ENCODE peak calls at places on chromosomes 6 and 20, in nine cellular contexts. A is HCT116, P is kidney, I is colonic mucosa, C is lower lobe of right lung, V is WERI-Rb-1, U is left ventricle myocardium inferior, O is thoracic aorta, S is fibroblast of lung. N is an unnamed sample.

GRCh38 chr6:151391021-151391470 is 313 bp downstream of the ZBTB2 start:
- DNase-seq in I (peak), S (peak), O (peak), V (peak), U (peak), A (no peak), P (peak), C (peak), N (no peak)

GRCh38 chr6:23173231-23173630 is 603.9 kb downstream of the HDGFL1 start:
- DNase-seq in A (no peak), S (peak), P (no peak), O (no peak), C (no peak), I (no peak), V (no peak), U (no peak), N (peak)

GRCh38 chr6:125008261-125008671 is 46.0 kb downstream of the RNF217 start:
- DNase-seq in V (no peak), O (no peak), A (no peak), P (no peak), S (peak), C (no peak), I (no peak), U (no peak), N (no peak)

GRCh38 chr20:23049201-23049932 is at the start of gene THBD:
- DNase-seq in V (no peak), U (peak), O (peak), C (peak), P (peak), I (peak), S (peak), A (no peak), N (peak)

GRCh38 chr6:169930799-169931198 is 179.4 kb downstream of the ERMARD start:
- DNase-seq in C (no peak), V (no peak), S (no peak), U (no peak), I (no peak), A (no peak), P (no peak), O (no peak), N (no peak)

GRCh38 chr20:25991051-25991755 is 294.6 kb upstream of the ZNF337 start:
- DNase-seq in P (no peak), U (no peak), S (no peak), A (no peak), I (no peak), V (no peak), C (no peak), O (no peak), N (no peak)

GRCh38 chr6:111871207-111871606 is 2.0 kb downstream of the FYN start:
- DNase-seq in S (no peak), V (no peak), A (no peak), C (no peak), U (no peak), I (no peak), P (no peak), O (no peak), N (no peak)

GRCh38 chr6:168219167-168219566 is 100.4 kb downstream of the DACT2 start:
- DNase-seq in V (no peak), P (peak), I (no peak), O (no peak), A (no peak), S (peak), U (peak), C (no peak), N (no peak)

GRCh38 chr6:86793649-86794048 is 143.7 kb upstream of the HTR1E start:
- DNase-seq in S (no peak), C (no peak), I (no peak), A (no peak), U (no peak), O (no peak), V (no peak), P (no peak), N (no peak)

GRCh38 chr20:51760905-51761544 is 7.2 kb downstream of the ATP9A start:
- DNase-seq in O (no peak), P (no peak), V (no peak), U (no peak), A (no peak), C (no peak), I (no peak), S (peak), N (no peak)

GRCh38 chr20:58308680-58309527 is 611 bp upstream of the RAB22A start:
- DNase-seq in A (no peak), U (peak), O (no peak), V (no peak), S (peak), I (peak), C (peak), P (peak), N (peak)

GRCh38 chr20:13800728-13801134 is 15.9 kb downstream of the NDUFAF5 start:
- DNase-seq in C (peak), O (peak), A (no peak), S (peak), V (no peak), I (peak), P (peak), U (peak), N (peak)

GRCh38 chr20:31653573-31653972 is 15.9 kb downstream of the COX4I2 start:
- DNase-seq in O (no peak), S (no peak), A (no peak), C (no peak), I (no peak), U (no peak), P (no peak), V (no peak), N (no peak)

GRCh38 chr6:111414373-111414772 is 68.6 kb downstream of the REV3L start:
- DNase-seq in P (no peak), V (no peak), A (no peak), I (no peak), U (no peak), S (no peak), C (no peak), O (no peak), N (no peak)

GRCh38 chr6:81228912-81229540 is 523.5 kb downstream of the TENT5A start:
- DNase-seq in O (no peak), U (no peak), V (no peak), I (no peak), C (no peak), A (no peak), S (peak), P (no peak), N (no peak)

GRCh38 chr20:15902493-15902892 is 670.8 kb downstream of the KIF16B start:
- DNase-seq in P (peak), V (peak), O (no peak), A (no peak), S (no peak), U (no peak), I (no peak), C (no peak), N (no peak)

GRCh38 chr6:150267686-150268561 is 100.9 kb upstream of the IYD start:
- DNase-seq in A (no peak), C (peak), S (peak), I (no peak), O (no peak), P (no peak), V (peak), U (no peak), N (peak)

GRCh38 chr6:20770776-20771175 is 236.5 kb downstream of the CDKAL1 start:
- DNase-seq in P (no peak), S (peak), I (no peak), O (no peak), A (no peak), C (no peak), V (no peak), U (no peak), N (no peak)

GRCh38 chr6:95690328-95690727 is 113.0 kb downstream of the MANEA start:
- DNase-seq in C (no peak), O (no peak), U (no peak), S (no peak), A (no peak), V (no peak), P (no peak), I (no peak), N (no peak)

GRCh38 chr20:34824026-34824860 is 1.2 kb downstream of the NCOA6 start:
- DNase-seq in O (no peak), C (peak), V (peak), P (peak), S (peak), A (peak), I (peak), U (peak), N (peak)

GRCh38 chr6:53263915-53264314 is 84.8 kb downstream of the ELOVL5 start:
- DNase-seq in V (no peak), I (no peak), P (no peak), U (no peak), S (peak), A (no peak), C (no peak), O (no peak), N (no peak)

GRCh38 chr6:16623029-16623653 is 138.1 kb downstream of the ATXN1 start:
- DNase-seq in U (no peak), C (no peak), V (no peak), A (no peak), I (no peak), S (peak), O (no peak), P (no peak), N (no peak)

GRCh38 chr20:1274485-1275313 is 8.6 kb downstream of the SNPH start:
- DNase-seq in V (no peak), U (no peak), O (no peak), C (no peak), A (no peak), P (no peak), I (no peak), S (no peak), N (no peak)

GRCh38 chr20:15191082-15191723 is 853.8 kb upstream of the FLRT3 start:
- DNase-seq in C (no peak), S (no peak), U (no peak), V (no peak), P (no peak), O (no peak), I (no peak), A (no peak), N (no peak)

GRCh38 chr6:128235556-128235955 is 284.8 kb downstream of the PTPRK start:
- DNase-seq in C (no peak), U (no peak), O (no peak), V (no peak), I (no peak), A (no peak), P (no peak), S (no peak), N (peak)

GRCh38 chr6:30206799-30207618 is 6.2 kb downstream of the TRIM26 start:
- DNase-seq in O (no peak), S (peak), P (peak), I (peak), U (no peak), V (peak), C (no peak), A (no peak), N (peak)

GRCh38 chr20:50744143-50744792 is 12.9 kb downstream of the PARD6B start:
- DNase-seq in O (peak), C (no peak), P (peak), A (peak), U (peak), I (peak), S (peak), V (peak), N (peak)

GRCh38 chr6:135056632-135057031 is 2.0 kb upstream of the HBS1L start:
- DNase-seq in A (no peak), I (no peak), C (no peak), S (no peak), V (no peak), O (no peak), P (no peak), U (no peak), N (no peak)

GRCh38 chr6:157379656-157380457 is 1.1 kb upstream of the ZDHHC14 start:
- DNase-seq in V (peak), C (peak), I (peak), P (peak), A (peak), U (peak), O (peak), S (peak), N (peak)
- TF ChIP-seq CTCF in V (no peak), C (no peak), I (no peak), P (no peak), A (no peak), U (no peak), O (no peak), S (no peak), N (no peak)

GRCh38 chr20:64068381-64069208 is 5.6 kb downstream of the TCEA2 start:
- DNase-seq in I (no peak), C (no peak), O (no peak), A (no peak), V (no peak), U (no peak), P (no peak), S (no peak), N (no peak)

GRCh38 chr20:64069209-64069613 is 6.2 kb downstream of the TCEA2 start:
- DNase-seq in U (no peak), A (no peak), S (no peak), V (no peak), I (no peak), P (no peak), C (no peak), O (no peak), N (no peak)

GRCh38 chr20:64071341-64072332 is 7.7 kb downstream of the RGS19 start:
- DNase-seq in S (no peak), P (no peak), O (no peak), I (no peak), V (no peak), U (no peak), A (no peak), C (no peak), N (no peak)

GRCh38 chr20:64070244-64070993 is 7.4 kb downstream of the TCEA2 start:
- DNase-seq in C (peak), P (no peak), V (no peak), O (no peak), S (no peak), A (no peak), I (no peak), U (no peak), N (no peak)

DNA sequence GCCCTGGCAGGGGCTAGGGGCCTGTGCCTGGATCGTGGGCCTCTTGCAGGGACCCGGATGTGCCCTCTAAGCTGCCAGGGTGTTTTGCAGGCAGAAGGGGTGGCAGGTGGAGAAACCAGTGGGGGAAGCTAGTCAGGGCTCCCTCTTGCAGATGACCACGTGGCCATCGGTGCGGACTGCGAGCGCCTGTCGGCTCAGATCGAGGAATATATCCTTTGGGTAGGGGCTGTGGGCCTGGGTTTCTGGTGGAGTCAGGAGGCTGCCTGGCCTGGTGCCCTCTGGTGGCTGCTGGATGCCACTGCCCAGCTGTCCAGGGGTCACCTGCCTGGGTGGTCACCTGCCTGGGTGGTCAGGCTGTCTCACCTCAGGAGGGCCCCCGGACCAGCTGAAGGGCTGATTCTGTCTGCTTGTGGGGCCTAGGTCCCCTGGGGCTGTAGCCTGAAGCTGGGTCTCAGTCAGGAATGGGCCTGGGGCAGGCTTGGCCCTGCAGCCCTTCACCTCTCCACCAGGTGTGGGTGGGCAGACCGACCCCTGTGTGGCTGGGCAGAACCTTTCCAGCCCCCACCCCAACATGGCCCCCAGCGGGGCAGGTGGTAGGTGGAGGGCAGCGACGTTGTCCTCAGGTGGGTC is 6.7 kb downstream of the TCEA2 start:
- DNase-seq in P (no peak), A (no peak), O (no peak), C (peak), I (no peak), S (no peak), U (no peak), V (peak), N (no peak)
- H3K27ac ChIP-seq in P (no peak), A (no peak), O (no peak), C (no peak), I (no peak), S (no peak), U (no peak), V (no peak), N (no peak)

DNA sequence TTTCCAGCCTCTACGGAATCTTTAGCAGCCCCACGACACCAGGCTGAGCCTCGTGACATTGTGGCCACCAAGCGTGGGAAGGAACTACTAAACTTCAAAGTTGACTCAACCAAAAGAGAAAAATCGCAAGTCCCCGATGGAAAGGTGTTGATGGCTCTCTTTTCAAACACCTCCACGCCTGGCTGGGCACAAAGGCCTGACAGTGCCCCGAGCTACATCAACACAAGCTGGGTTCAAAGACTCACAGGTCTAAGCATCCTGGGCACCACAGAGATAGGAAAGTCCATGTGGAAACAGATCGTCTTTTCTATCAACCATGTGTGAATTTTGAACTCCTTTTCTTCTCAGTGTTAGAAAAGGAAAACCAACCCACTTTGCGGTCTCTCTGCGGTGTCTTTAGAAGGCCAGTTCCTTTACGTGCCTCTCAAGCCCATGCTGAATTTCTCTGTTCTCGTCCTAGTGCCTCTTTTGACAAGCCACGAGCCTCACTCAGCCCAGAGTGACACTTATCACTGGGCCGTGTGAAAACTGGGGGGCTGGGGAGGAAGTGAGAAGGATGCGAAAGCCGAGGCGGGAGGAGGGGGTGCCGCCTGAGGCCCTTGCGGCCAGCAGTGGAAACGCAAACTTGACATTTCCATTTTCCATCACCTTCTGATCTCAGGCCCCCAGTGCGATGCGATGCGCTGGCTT is 59.4 kb downstream of the GFOD1 start:
- DNase-seq in S (no peak), V (no peak), P (no peak), C (peak), A (no peak), U (no peak), O (no peak), I (no peak), N (no peak)
- TF ChIP-seq CTCF in S (no peak), V (no peak), P (no peak), C (no peak), A (no peak), U (no peak), O (no peak), I (no peak), N (no peak)

DNA sequence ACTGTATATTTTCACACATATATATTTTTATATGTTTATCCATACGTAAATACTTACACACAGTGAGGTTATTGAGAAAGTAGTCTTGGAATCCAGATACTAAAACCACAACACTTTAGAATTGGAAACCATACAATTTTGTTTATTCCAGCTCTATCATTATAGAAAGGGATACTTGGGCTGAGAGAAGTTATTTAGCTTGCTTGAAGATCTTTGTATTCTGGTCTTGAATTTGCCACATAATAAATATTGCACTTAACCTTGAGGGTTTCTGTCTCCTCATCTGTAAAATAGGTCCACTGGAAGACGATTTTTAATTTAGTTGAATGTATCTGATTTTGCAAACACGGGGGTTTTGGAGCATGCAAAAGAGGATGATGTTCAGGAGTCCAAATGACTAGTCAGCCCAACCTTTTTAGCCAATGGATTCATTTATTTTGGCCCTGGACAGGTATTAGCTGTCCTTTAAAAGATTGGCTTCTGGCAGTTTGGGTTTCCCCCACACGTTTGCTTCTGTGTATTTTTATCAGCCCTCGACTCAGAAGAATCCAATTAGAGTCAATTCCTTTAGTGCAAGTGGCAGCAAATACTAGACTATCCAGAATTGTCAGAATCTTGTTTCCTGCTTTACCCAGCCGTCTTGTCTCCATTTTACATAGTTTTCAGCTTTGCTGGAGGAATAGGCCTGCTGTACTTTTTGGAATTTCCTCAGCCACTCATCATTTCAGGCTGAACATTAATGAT is 62.4 kb upstream of the ZNF217 start:
- DNase-seq in V (no peak), A (no peak), O (no peak), I (no peak), P (no peak), U (no peak), C (no peak), S (peak), N (peak)
- H3K27ac ChIP-seq in V (no peak), A (no peak), O (no peak), I (peak), P (peak), U (peak), C (peak), S (no peak), N (no peak)

GRCh38 chr6:45504947-45505346 is 127.2 kb upstream of the SUPT3H start:
- DNase-seq in V (no peak), P (no peak), C (no peak), I (no peak), O (no peak), A (no peak), U (no peak), S (peak), N (peak)

GRCh38 chr6:45505470-45505869 is 127.7 kb upstream of the SUPT3H start:
- DNase-seq in O (no peak), I (no peak), V (no peak), P (no peak), U (no peak), C (no peak), A (no peak), S (no peak), N (no peak)

GRCh38 chr6:45498620-45499019 is 120.9 kb upstream of the SUPT3H start:
- DNase-seq in S (no peak), V (no peak), O (no peak), P (no peak), A (no peak), C (no peak), U (no peak), I (no peak), N (no peak)

GRCh38 chr6:45502446-45502845 is 124.7 kb upstream of the SUPT3H start:
- DNase-seq in C (no peak), V (no peak), P (no peak), I (no peak), S (no peak), U (no peak), A (no peak), O (no peak), N (peak)

GRCh38 chr6:45500924-45501816 is 123.4 kb upstream of the SUPT3H start:
- DNase-seq in O (no peak), S (no peak), U (no peak), P (no peak), V (no peak), I (no peak), A (peak), C (no peak), N (no peak)
- TF ChIP-seq CTCF in O (no peak), S (no peak), U (no peak), P (no peak), V (peak), I (no peak), A (peak), C (no peak), N (no peak)